ENCODE peak calls at places on chromosomes 11 and 22, in five cellular contexts. N is GDM1, D is fibroblast of pulmonary artery, Q is esophagus squamous epithelium, T is progenitor cell of endocrine pancreas. B is an unnamed sample.

GRCh38 chr11:100774132-100774531 is 87.0 kb downstream of the ARHGAP42 start:
- DNase-seq in Q (no peak), T (no peak), N (no peak), D (no peak), B (no peak)

GRCh38 chr22:40147388-40148176 is 30.1 kb upstream of the TNRC6B start:
- DNase-seq in N (no peak), Q (no peak), T (no peak), D (no peak), B (no peak)

GRCh38 chr22:24807284-24807950 is 1.4 kb downstream of the SGSM1 start:
- DNase-seq in N (no peak), T (no peak), D (peak; percentile 18), Q (no peak), B (no peak)

GRCh38 chr11:84564180-84564866 is 1062.8 kb downstream of the DLG2 start:
- DNase-seq in Q (no peak), N (no peak), D (peak; percentile 68), T (peak; percentile 13), B (no peak)

GRCh38 chr11:112961751-112962747 is 829 bp downstream of the NCAM1 start:
- DNase-seq in D (no peak), N (peak; percentile 6), T (peak; percentile 22), Q (no peak), B (peak; percentile 57)

GRCh38 chr22:30117256-30117655 is 37.0 kb downstream of the HORMAD2 start:
- DNase-seq in N (no peak), D (no peak), T (no peak), Q (no peak), B (no peak)

GRCh38 chr11:72812968-72813739 is 1.1 kb upstream of the ATG16L2 start:
- DNase-seq in N (peak; percentile 57), T (no peak), D (peak; percentile 61), Q (no peak), B (peak; percentile 74)

GRCh38 chr22:46040471-46041465 is 63.8 kb upstream of the WNT7B start:
- DNase-seq in D (no peak), Q (no peak), N (no peak), T (no peak), B (no peak)

GRCh38 chr22:26515938-26516337 is 3.7 kb upstream of the TFIP11 start:
- DNase-seq in D (no peak), N (no peak), T (no peak), Q (no peak), B (no peak)

GRCh38 chr22:40524392-40525249 is 111.9 kb downstream of the MRTFA start:
- DNase-seq in Q (no peak), D (peak; percentile 76), T (no peak), N (no peak), B (no peak)

GRCh38 chr11:70095541-70096252 is 17.6 kb downstream of the ANO1 start:
- DNase-seq in Q (no peak), D (no peak), N (no peak), T (no peak), B (no peak)

GRCh38 chr22:39308614-39309363 is 10.6 kb downstream of the RPL3 start:
- DNase-seq in T (no peak), N (no peak), Q (no peak), D (peak; percentile 96), B (no peak)

GRCh38 chr22:35131423-35132050 is 65.6 kb downstream of the ISX start:
- DNase-seq in T (no peak), Q (no peak), D (no peak), N (no peak), B (no peak)

GRCh38 chr11:17206448-17206847 is 1.3 kb downstream of the PIK3C2A start:
- DNase-seq in D (no peak), Q (no peak), T (no peak), N (no peak), B (no peak)

GRCh38 chr11:45332486-45332934 is 46.4 kb upstream of the SYT13 start:
- DNase-seq in T (no peak), Q (no peak), D (peak; percentile 59), N (peak; percentile 3), B (no peak)

GRCh38 chr11:33227578-33228261 is 29.5 kb upstream of the HIPK3 start:
- DNase-seq in T (no peak), Q (no peak), D (peak; percentile 87), N (no peak), B (no peak)

GRCh38 chr11:112554586-112554985 is 293.9 kb upstream of the PLET1 start:
- DNase-seq in N (no peak), D (no peak), T (no peak), Q (no peak), B (no peak)

GRCh38 chr22:30872282-30873041 is 96.1 kb downstream of the MORC2 start:
- DNase-seq in Q (no peak), N (no peak), T (no peak), D (no peak), B (no peak)

GRCh38 chr22:42340695-42341383 is 70.4 kb upstream of the TCF20 start:
- DNase-seq in T (no peak), D (no peak), Q (no peak), N (no peak), B (peak; percentile 73)

GRCh38 chr11:4607111-4607510 is 920 bp downstream of the TRIM68 start:
- DNase-seq in D (peak; percentile 29), Q (no peak), T (no peak), N (no peak), B (no peak)

GRCh38 chr11:125952973-125953372 is 7.1 kb downstream of the VSIG10L2 start:
- DNase-seq in Q (no peak), T (no peak), D (no peak), N (no peak), B (no peak)

GRCh38 chr11:68173926-68174325 is 39.2 kb downstream of the KMT5B start:
- DNase-seq in Q (no peak), D (no peak), T (no peak), N (no peak), B (no peak)

GRCh38 chr22:37248251-37248650 is 4.2 kb upstream of the RAC2 start:
- DNase-seq in D (no peak), Q (no peak), T (no peak), N (no peak), B (no peak)

GRCh38 chr22:20441631-20442484 is 4.2 kb upstream of the SCARF2 start:
- DNase-seq in T (no peak), D (peak; percentile 61), Q (no peak), N (no peak), B (no peak)

GRCh38 chr11:78783301-78783700 is 208.6 kb upstream of the NARS2 start:
- DNase-seq in N (no peak), T (no peak), Q (no peak), D (no peak), B (no peak)

GRCh38 chr11:88494857-88495256 is 157.3 kb upstream of the CTSC start:
- DNase-seq in D (no peak), Q (no peak), T (no peak), N (no peak), B (no peak)

GRCh38 chr22:38762607-38763006 is 6.8 kb upstream of the SUN2 start:
- DNase-seq in Q (no peak), T (no peak), D (no peak), N (no peak), B (no peak)